ENCODE peak calls at places on chromosomes 11 and 22, in ten cellular contexts. C is H4; H is GM10248; Y is iPS-NIHi11; L is suprapubic skin; E is ELR; M is stimulated activated CD8-positive, alpha-beta memory T cell treated with anti-CD3 and anti-CD28 coated beads, Interleukin-7, amount 100 ng/mL, for 4 hours; U is T1000; R is smooth muscle cell of the brain vasculature; F is GM13976. V is an unnamed sample.

GRCh38 chr11:104588975-104589374 is 309.3 kb downstream of the CASP12 start:
- DNase-seq in C (no peak), H (no peak), Y (no peak), L (no peak), E (no peak), M (no peak), U (no peak), R (no peak), F (no peak), V (no peak)

GRCh38 chr11:118340437-118340836 is 2.1 kb downstream of the CD3D start:
- DNase-seq in C (no peak), H (no peak), Y (no peak), L (no peak), E (no peak), M (no peak), U (no peak), R (no peak), F (no peak), V (no peak)

GRCh38 chr22:30028731-30029130 is 51.5 kb upstream of the HORMAD2 start:
- DNase-seq in C (no peak), H (no peak), Y (no peak), L (no peak), E (no peak), M (no peak), U (no peak), R (no peak), F (no peak), V (no peak)

GRCh38 chr11:126413843-126414405 is 58.4 kb downstream of the ST3GAL4 start:
- DNase-seq in C (no peak), H (no peak), Y (no peak), L (no peak), E (no peak), M (no peak), U (no peak), R (no peak), F (no peak), V (no peak)

GRCh38 chr11:35040221-35040942 is 98.6 kb upstream of the CD44 start:
- DNase-seq in C (peak), H (peak), Y (no peak), L (no peak), E (peak), M (peak), U (peak), R (peak), F (peak), V (peak)

GRCh38 chr11:114774599-114775365 is 96.5 kb downstream of the NXPE2 start:
- DNase-seq in C (peak), H (peak), Y (peak), L (no peak), E (peak), M (no peak), U (no peak), R (no peak), F (peak), V (no peak)

GRCh38 chr11:36509265-36509664 is 807 bp downstream of the TRAF6 start:
- DNase-seq in C (no peak), H (peak), Y (no peak), L (no peak), E (peak), M (peak), U (no peak), R (no peak), F (peak), V (peak)

GRCh38 chr11:62266558-62266957 is 3.4 kb upstream of the SCGB2A2 start:
- DNase-seq in C (no peak), H (no peak), Y (no peak), L (no peak), E (peak), M (no peak), U (no peak), R (no peak), F (no peak), V (no peak)

GRCh38 chr11:116930586-116930985 is 93.2 kb upstream of the APOA1 start:
- DNase-seq in C (no peak), H (no peak), Y (no peak), L (no peak), E (no peak), M (no peak), U (no peak), R (no peak), F (no peak), V (no peak)

GRCh38 chr11:102287963-102288744 is 29.1 kb upstream of the BIRC3 start:
- DNase-seq in C (peak), H (peak), Y (peak), L (no peak), E (peak), M (no peak), U (no peak), R (no peak), F (peak), V (no peak)

GRCh38 chr11:108865411-108865810 is 200.5 kb downstream of the DDX10 start:
- DNase-seq in C (no peak), H (no peak), Y (no peak), L (no peak), E (peak), M (no peak), U (no peak), R (no peak), F (no peak), V (no peak)

GRCh38 chr11:94544832-94545640 is 1.3 kb downstream of the FUT4 start:
- DNase-seq in C (no peak), H (no peak), Y (peak), L (peak), E (no peak), M (no peak), U (no peak), R (no peak), F (no peak), V (no peak)

GRCh38 chr11:123511037-123511870 is 81.2 kb downstream of the GRAMD1B start:
- DNase-seq in C (peak), H (peak), Y (peak), L (peak), E (peak), M (peak), U (peak), R (peak), F (peak), V (peak)

GRCh38 chr11:111737877-111738205 is 28.3 kb downstream of the PPP2R1B start:
- DNase-seq in C (no peak), H (no peak), Y (no peak), L (no peak), E (no peak), M (no peak), U (no peak), R (no peak), F (no peak), V (no peak)

GRCh38 chr11:12079726-12080556 is 30.4 kb upstream of the MICAL2 start:
- DNase-seq in C (peak), H (no peak), Y (no peak), L (peak), E (peak), M (no peak), U (peak), R (peak), F (no peak), V (no peak)

GRCh38 chr11:69310934-69311766 is 17.2 kb downstream of the MYEOV start:
- DNase-seq in C (no peak), H (peak), Y (no peak), L (peak), E (no peak), M (no peak), U (no peak), R (no peak), F (no peak), V (no peak)

GRCh38 chr22:25564979-25565677 is 653 bp downstream of the GRK3 start:
- DNase-seq in C (no peak), H (no peak), Y (peak), L (peak), E (peak), M (peak), U (no peak), R (no peak), F (no peak), V (no peak)

GRCh38 chr11:8934735-8935478 is 2.2 kb upstream of the C11orf16 start:
- DNase-seq in C (no peak), H (no peak), Y (no peak), L (no peak), E (peak), M (no peak), U (peak), R (no peak), F (no peak), V (no peak)

GRCh38 chr11:108223449-108224149 is 732 bp downstream of the ATM start:
- DNase-seq in C (no peak), H (peak), Y (no peak), L (no peak), E (peak), M (no peak), U (no peak), R (no peak), F (peak), V (no peak)

GRCh38 chr11:105219269-105219668 is 79.7 kb upstream of the CARD18 start:
- DNase-seq in C (no peak), H (no peak), Y (no peak), L (no peak), E (no peak), M (no peak), U (no peak), R (no peak), F (no peak), V (no peak)

GRCh38 chr22:23064381-23065068 is 5.8 kb upstream of the GNAZ start:
- DNase-seq in C (no peak), H (no peak), Y (no peak), L (peak), E (no peak), M (no peak), U (no peak), R (no peak), F (no peak), V (no peak)

GRCh38 chr11:2293396-2294339 is 8.1 kb downstream of the C11orf21 start:
- DNase-seq in C (no peak), H (no peak), Y (no peak), L (no peak), E (no peak), M (no peak), U (no peak), R (no peak), F (no peak), V (no peak)

GRCh38 chr11:123484448-123484847 is 54.4 kb downstream of the GRAMD1B start:
- DNase-seq in C (no peak), H (no peak), Y (no peak), L (no peak), E (no peak), M (no peak), U (no peak), R (no peak), F (no peak), V (no peak)

GRCh38 chr22:50174382-50175190 is 4.1 kb downstream of the PANX2 start:
- DNase-seq in C (no peak), H (no peak), Y (no peak), L (peak), E (no peak), M (no peak), U (no peak), R (no peak), F (no peak), V (no peak)

GRCh38 chr11:123159146-123159857 is 35.7 kb downstream of the CLMP start:
- DNase-seq in C (no peak), H (no peak), Y (no peak), L (no peak), E (no peak), M (no peak), U (no peak), R (no peak), F (no peak), V (no peak)

GRCh38 chr22:49760630-49761571 is 66.8 kb downstream of the BRD1 start:
- DNase-seq in C (no peak), H (no peak), Y (no peak), L (no peak), E (no peak), M (no peak), U (no peak), R (no peak), F (no peak), V (no peak)

V was measured in activated CD8-positive, alpha-beta memory T cell treated with anti-CD3 and anti-CD28 coated beads for 4 hours.